ENCODE peak calls at places on chromosomes 6 and 20, in ten cellular contexts. J is HS-5; V is GM04504; W is NCI-H1092; H is HEK293T; S is mucosa of gallbladder; Y is fibroblast of gingiva; R is NCI-H1105 treated with DMSO at 0.1 percent for 48 hours; B is GM19239; P is activated CD4-positive, alpha-beta T cell treated with anti-CD3 and anti-CD28 coated beads for 48 hours. D is an unnamed sample.

GRCh38 chr20:41476013-41476441 is 109.4 kb upstream of the EMILIN3 start:
- DNase-seq in B (no peak), P (no peak), Y (peak), S (no peak), H (no peak), R (peak), W (peak), J (no peak), V (peak), D (peak)

GRCh38 chr20:63461364-63461763 is 11.1 kb downstream of the KCNQ2 start:
- DNase-seq in P (no peak), W (no peak), R (no peak), V (no peak), J (no peak), Y (no peak), H (peak), B (no peak), S (no peak), D (no peak)

GRCh38 chr6:170421921-170422320 is 115.4 kb downstream of the FAM120B start:
- DNase-seq in P (no peak), H (no peak), Y (no peak), V (no peak), S (no peak), B (no peak), R (no peak), J (no peak), W (no peak), D (no peak)

GRCh38 chr6:118705799-118706481 is 54.5 kb upstream of the CEP85L start:
- DNase-seq in W (no peak), S (no peak), R (no peak), V (peak), Y (peak), J (no peak), B (no peak), P (peak), H (no peak), D (no peak)

GRCh38 chr6:2850480-2851150 is 9.0 kb upstream of the SERPINB1 start:
- DNase-seq in W (no peak), R (no peak), H (no peak), S (no peak), V (no peak), Y (no peak), J (peak), P (no peak), B (no peak), D (no peak)

GRCh38 chr6:149306967-149307366 is 10.5 kb upstream of the TAB2 start:
- DNase-seq in P (no peak), Y (peak), H (no peak), V (no peak), J (no peak), W (no peak), B (no peak), S (no peak), R (no peak), D (no peak)

GRCh38 chr6:106560966-106561740 is 68.1 kb downstream of the RTN4IP1 start:
- DNase-seq in S (no peak), H (no peak), B (no peak), W (no peak), J (no peak), R (no peak), Y (peak), P (peak), V (no peak), D (no peak)

GRCh38 chr6:106549521-106549920 is 79.8 kb downstream of the RTN4IP1 start:
- DNase-seq in Y (no peak), R (no peak), P (no peak), H (no peak), W (no peak), J (no peak), S (no peak), V (no peak), B (no peak), D (peak)

GRCh38 chr20:4174909-4175308 is 159.6 kb upstream of the RNF24 start:
- DNase-seq in S (no peak), H (no peak), J (no peak), B (no peak), R (no peak), W (no peak), V (no peak), Y (no peak), P (no peak), D (no peak)

GRCh38 chr20:36085686-36086267 is 68.8 kb upstream of the EPB41L1 start:
- DNase-seq in S (peak), Y (no peak), W (no peak), R (no peak), P (no peak), B (no peak), H (no peak), J (peak), V (no peak), D (no peak)

GRCh38 chr6:45714795-45715507 is 300.7 kb downstream of the CLIC5 start:
- DNase-seq in P (peak), Y (peak), B (peak), W (peak), H (peak), J (peak), R (peak), S (peak), V (peak), D (no peak)

GRCh38 chr6:14316911-14317535 is 199.5 kb downstream of the CD83 start:
- DNase-seq in V (no peak), H (no peak), R (no peak), S (no peak), W (peak), B (no peak), J (no peak), Y (no peak), P (peak), D (no peak)

GRCh38 chr6:158769228-158769627 is 49.9 kb downstream of the EZR start:
- DNase-seq in J (no peak), H (no peak), W (peak), Y (no peak), V (no peak), S (no peak), P (no peak), R (no peak), B (no peak), D (no peak)

GRCh38 chr6:105433723-105434122 is 30.8 kb upstream of the PREP start:
- DNase-seq in B (no peak), H (no peak), R (no peak), Y (no peak), J (no peak), V (no peak), W (no peak), S (no peak), P (no peak), D (no peak)

GRCh38 chr6:108616973-108617372 is 56.3 kb downstream of the FOXO3 start:
- DNase-seq in S (no peak), B (no peak), Y (peak), H (no peak), V (peak), P (no peak), W (no peak), R (no peak), J (no peak), D (no peak)

GRCh38 chr6:10210052-10210451 is 204.8 kb downstream of the TFAP2A start:
- DNase-seq in W (no peak), Y (no peak), S (no peak), J (peak), P (no peak), B (no peak), H (no peak), V (no peak), R (no peak), D (no peak)

GRCh38 chr6:1864496-1864895 is 254.8 kb downstream of the FOXC1 start:
- DNase-seq in H (peak), R (peak), V (no peak), B (no peak), S (no peak), J (peak), Y (peak), P (no peak), W (no peak), D (no peak)

GRCh38 chr6:161651949-161652348 is 378.1 kb upstream of the AGPAT4 start:
- DNase-seq in P (no peak), S (no peak), B (no peak), Y (no peak), H (no peak), R (no peak), J (no peak), V (no peak), W (no peak), D (no peak)

GRCh38 chr6:38319259-38320255 is 320.2 kb downstream of the BTBD9 start:
- DNase-seq in J (no peak), V (no peak), B (no peak), H (no peak), W (no peak), R (no peak), P (no peak), Y (no peak), S (no peak), D (no peak)

GRCh38 chr20:60598528-60598927 is 640.3 kb downstream of the CDH26 start:
- DNase-seq in P (no peak), R (no peak), W (no peak), J (no peak), H (no peak), V (no peak), Y (no peak), S (no peak), B (no peak), D (no peak)

GRCh38 chr6:129105035-129105434 is 222.1 kb downstream of the LAMA2 start:
- DNase-seq in V (no peak), W (no peak), Y (peak), H (peak), R (no peak), S (no peak), P (no peak), B (no peak), J (no peak), D (no peak)

GRCh38 chr6:157428418-157429202 is 47.6 kb downstream of the ZDHHC14 start:
- DNase-seq in H (no peak), B (no peak), W (no peak), Y (no peak), P (peak), R (no peak), J (no peak), V (no peak), S (no peak), D (no peak)

GRCh38 chr20:32727663-32728062 is 15.6 kb downstream of the COMMD7 start:
- DNase-seq in V (peak), B (no peak), Y (peak), H (no peak), J (peak), R (no peak), S (no peak), P (no peak), W (no peak), D (no peak)

GRCh38 chr6:72704979-72705378 is 83.1 kb downstream of the KCNQ5 start:
- DNase-seq in H (no peak), P (no peak), J (no peak), Y (no peak), W (no peak), R (no peak), V (no peak), B (no peak), S (no peak), D (no peak)

GRCh38 chr6:109406196-109406595 is 23.9 kb upstream of the CD164 start:
- DNase-seq in Y (peak), B (no peak), J (no peak), V (peak), P (no peak), H (no peak), W (no peak), R (no peak), S (no peak), D (no peak)

GRCh38 chr6:166595061-166595780 is 8.7 kb upstream of the RAMACL start:
- DNase-seq in P (no peak), B (no peak), Y (peak), V (peak), R (no peak), W (no peak), H (no peak), S (no peak), J (peak), D (no peak)

GRCh38 chr20:46324960-46325703 is 16.8 kb upstream of the CDH22 start:
- DNase-seq in B (no peak), J (no peak), R (peak), Y (no peak), V (no peak), H (peak), P (no peak), W (no peak), S (no peak), D (peak)

GRCh38 chr20:20414640-20415274 is 46.9 kb downstream of the INSM1 start:
- DNase-seq in B (no peak), W (peak), S (no peak), J (no peak), V (no peak), H (no peak), R (peak), Y (no peak), P (no peak), D (no peak)

GRCh38 chr20:49567421-49568256 is at the start of gene PTGIS:
- DNase-seq in B (no peak), R (peak), J (no peak), S (no peak), W (no peak), V (no peak), P (no peak), Y (no peak), H (no peak), D (no peak)

GRCh38 chr20:20456736-20457135 is 88.8 kb downstream of the INSM1 start:
- DNase-seq in S (no peak), B (no peak), J (no peak), R (no peak), V (no peak), P (no peak), Y (peak), H (no peak), W (no peak), D (no peak)

GRCh38 chr6:144898052-144898689 is 613.0 kb downstream of the UTRN start:
- DNase-seq in W (no peak), B (no peak), P (no peak), R (no peak), V (no peak), S (no peak), J (no peak), Y (no peak), H (no peak), D (no peak)

GRCh38 chr6:151647871-151648639 is 154.2 kb downstream of the CCDC170 start:
- DNase-seq in W (no peak), H (peak), Y (peak), S (no peak), R (no peak), B (no peak), J (no peak), V (no peak), P (peak), D (no peak)

GRCh38 chr6:30703821-30704220 is 13.0 kb upstream of the NRM start:
- DNase-seq in W (no peak), V (no peak), P (no peak), R (no peak), B (no peak), Y (no peak), S (no peak), H (no peak), J (no peak), D (no peak)

GRCh38 chr6:10518461-10519216 is 2.5 kb upstream of the GCNT2 start:
- DNase-seq in R (no peak), Y (peak), V (no peak), B (no peak), H (no peak), P (no peak), W (no peak), S (no peak), J (no peak), D (no peak)

D was measured in NCI-H1694.